ENCODE peak calls at places on chromosomes 2 and 18, in eight cellular contexts. One of them, this sample, is unnamed.

GRCh38 chr2:118846667-118847446 is 591 bp downstream of the EN1 start:
- DNase-seq in astrocyte of the cerebellum: no peak
- DNase-seq in non-pigmented ciliary epithelial cell: no peak
- DNase-seq in substantia nigra: no peak
- DNase-seq in GM13976: no peak
- DNase-seq in GM12865: no peak
- DNase-seq in stomach: no peak
- DNase-seq in AG04450: no peak
- DNase-seq in this sample: no peak

GRCh38 chr2:240300840-240301239 is 134.6 kb upstream of the GPC1 start:
- DNase-seq in astrocyte of the cerebellum: no peak
- DNase-seq in non-pigmented ciliary epithelial cell: no peak
- DNase-seq in substantia nigra: no peak
- DNase-seq in GM13976: no peak
- DNase-seq in GM12865: no peak
- DNase-seq in stomach: no peak
- DNase-seq in AG04450: no peak
- DNase-seq in this sample: no peak

GRCh38 chr18:50880108-50880465 is 1.2 kb downstream of the ME2 start:
- DNase-seq in astrocyte of the cerebellum: no peak
- DNase-seq in non-pigmented ciliary epithelial cell: no peak
- DNase-seq in substantia nigra: no peak
- DNase-seq in GM13976: peak; percentile 23
- DNase-seq in GM12865: peak; percentile 52
- DNase-seq in stomach: no peak
- DNase-seq in AG04450: no peak
- DNase-seq in this sample: no peak

GRCh38 chr18:51513525-51513924 is 316.0 kb upstream of the MEX3C start:
- DNase-seq in astrocyte of the cerebellum: no peak
- DNase-seq in non-pigmented ciliary epithelial cell: no peak
- DNase-seq in substantia nigra: no peak
- DNase-seq in GM13976: no peak
- DNase-seq in GM12865: no peak
- DNase-seq in stomach: no peak
- DNase-seq in AG04450: no peak
- DNase-seq in this sample: no peak

GRCh38 chr2:29165362-29166236 is 50.4 kb downstream of the CLIP4 start:
- DNase-seq in astrocyte of the cerebellum: no peak
- DNase-seq in non-pigmented ciliary epithelial cell: peak; percentile 56
- DNase-seq in substantia nigra: no peak
- DNase-seq in GM13976: no peak
- DNase-seq in GM12865: no peak
- DNase-seq in stomach: no peak
- DNase-seq in AG04450: peak; percentile 74
- DNase-seq in this sample: no peak

GRCh38 chr2:32997714-32998113 is 51.0 kb downstream of the LTBP1 start:
- DNase-seq in astrocyte of the cerebellum: no peak
- DNase-seq in non-pigmented ciliary epithelial cell: no peak
- DNase-seq in substantia nigra: no peak
- DNase-seq in GM13976: no peak
- DNase-seq in GM12865: no peak
- DNase-seq in stomach: no peak
- DNase-seq in AG04450: no peak
- DNase-seq in this sample: no peak

GRCh38 chr2:80053522-80054338 is 250.8 kb downstream of the LRRTM1 start:
- DNase-seq in astrocyte of the cerebellum: no peak
- DNase-seq in non-pigmented ciliary epithelial cell: no peak
- DNase-seq in substantia nigra: no peak
- DNase-seq in GM13976: no peak
- DNase-seq in GM12865: no peak
- DNase-seq in stomach: no peak
- DNase-seq in AG04450: no peak
- DNase-seq in this sample: no peak

GRCh38 chr2:1871171-1871570 is 126.9 kb upstream of the PXDN start:
- DNase-seq in astrocyte of the cerebellum: no peak
- DNase-seq in non-pigmented ciliary epithelial cell: no peak
- DNase-seq in substantia nigra: no peak
- DNase-seq in GM13976: no peak
- DNase-seq in GM12865: no peak
- DNase-seq in stomach: peak; percentile 17
- DNase-seq in AG04450: no peak
- DNase-seq in this sample: no peak

GRCh38 chr2:231761735-231762134 is 19.3 kb downstream of the PDE6D start:
- DNase-seq in astrocyte of the cerebellum: no peak
- DNase-seq in non-pigmented ciliary epithelial cell: no peak
- DNase-seq in substantia nigra: no peak
- DNase-seq in GM13976: no peak
- DNase-seq in GM12865: no peak
- DNase-seq in stomach: no peak
- DNase-seq in AG04450: no peak
- DNase-seq in this sample: no peak

This sample was measured in stimulated activated CD8-positive, alpha-beta memory T cell treated with anti-CD3 and anti-CD28 coated beads, Interleukin-15, amount 100 ng/mL, for 4 hours.